ENCODE peak calls at places on chromosome 12, in five cellular contexts. B is GM12878, Z is HepG2, W is K562, Q is SK-N-SH. D is an unnamed sample.

GRCh38 chr12:54129028-54129903 is 59.5 kb downstream of the SMUG1 start:
- DNase-seq in W (no peak), Q (no peak), B (no peak), Z (no peak), D (no peak)

GRCh38 chr12:82470906-82471512 is 112.7 kb downstream of the METTL25 start:
- DNase-seq in B (no peak), Q (no peak), Z (no peak), W (no peak), D (no peak)

GRCh38 chr12:110790301-110790700 is 47.6 kb upstream of the PPP1CC start:
- DNase-seq in Q (no peak), W (no peak), B (no peak), Z (no peak), D (no peak)

GRCh38 chr12:119804011-119804641 is 73.0 kb downstream of the CIT start:
- DNase-seq in B (no peak), W (peak), Q (peak), Z (peak), D (peak)

GRCh38 chr12:127192391-127192790 is 1074.6 kb upstream of the TMEM132C start:
- DNase-seq in W (no peak), Q (no peak), Z (no peak), B (no peak), D (no peak)

GRCh38 chr12:15037091-15037723 is 64.4 kb downstream of the PDE6H start:
- DNase-seq in Q (no peak), Z (no peak), W (no peak), B (no peak), D (no peak)

GRCh38 chr12:113247123-113248045 is 26.1 kb downstream of the TPCN1 start:
- DNase-seq in B (no peak), W (no peak), Z (no peak), Q (peak), D (no peak)

GRCh38 chr12:31687101-31687527 is 27.6 kb downstream of the ETFBKMT start:
- DNase-seq in Z (no peak), B (peak), Q (no peak), W (no peak), D (no peak)

GRCh38 chr12:52004042-52004648 is 2.6 kb upstream of the TAMALIN start:
- DNase-seq in Z (peak), W (peak), B (no peak), Q (peak), D (peak)

GRCh38 chr12:60231301-60231700 is 635.5 kb downstream of the SLC16A7 start:
- DNase-seq in B (no peak), Q (no peak), Z (no peak), W (no peak), D (no peak)

GRCh38 chr12:48972213-48973021 is 882 bp upstream of the WNT10B start:
- DNase-seq in W (no peak), B (no peak), Z (no peak), Q (peak), D (no peak)

GRCh38 chr12:112480931-112481330 is 62.2 kb downstream of the PTPN11 start:
- DNase-seq in Q (no peak), Z (no peak), B (no peak), W (no peak), D (no peak)

GRCh38 chr12:71556881-71557280 is 106.8 kb downstream of the ZFC3H1 start:
- DNase-seq in Z (peak), B (no peak), Q (no peak), W (no peak), D (no peak)

GRCh38 chr12:125861299-125862281 is 796.4 kb downstream of the AACS start:
- DNase-seq in W (peak), B (no peak), Q (peak), Z (no peak), D (no peak)

GRCh38 chr12:80320121-80320678 is 123.8 kb upstream of the PTPRQ start:
- DNase-seq in B (no peak), W (no peak), Q (no peak), Z (no peak), D (no peak)

GRCh38 chr12:92624236-92624635 is 78.6 kb upstream of the PLEKHG7 start:
- DNase-seq in W (no peak), Z (no peak), B (no peak), Q (no peak), D (no peak)

GRCh38 chr12:109775172-109775881 is 57.9 kb downstream of the TRPV4 start:
- DNase-seq in Z (peak), W (peak), Q (peak), B (no peak), D (peak)

GRCh38 chr12:91804533-91804932 is 341.1 kb downstream of the BTG1 start:
- DNase-seq in W (no peak), B (no peak), Z (no peak), Q (no peak), D (no peak)

GRCh38 chr12:87991483-87991882 is 37.7 kb downstream of the C12orf50 start:
- DNase-seq in B (no peak), W (no peak), Q (no peak), Z (no peak), D (no peak)

GRCh38 chr12:79358716-79359341 is 331.9 kb downstream of the PAWR start:
- DNase-seq in B (no peak), Z (no peak), W (no peak), Q (no peak), D (no peak)

GRCh38 chr12:28937196-28937595 is 211.9 kb upstream of the FAR2 start:
- DNase-seq in Q (no peak), B (no peak), W (no peak), Z (no peak), D (no peak)
- TF ChIP-seq FOXM1 in Q (no peak), B (no peak), W (no peak), Z (no peak), D (no peak)

GRCh38 chr12:6315184-6315583 is 4.7 kb downstream of the PLEKHG6 start:
- DNase-seq in B (no peak), Q (no peak), Z (no peak), W (no peak), D (no peak)
- TF ChIP-seq FOXM1 in B (no peak), Q (no peak), Z (no peak), W (no peak), D (no peak)

DNA sequence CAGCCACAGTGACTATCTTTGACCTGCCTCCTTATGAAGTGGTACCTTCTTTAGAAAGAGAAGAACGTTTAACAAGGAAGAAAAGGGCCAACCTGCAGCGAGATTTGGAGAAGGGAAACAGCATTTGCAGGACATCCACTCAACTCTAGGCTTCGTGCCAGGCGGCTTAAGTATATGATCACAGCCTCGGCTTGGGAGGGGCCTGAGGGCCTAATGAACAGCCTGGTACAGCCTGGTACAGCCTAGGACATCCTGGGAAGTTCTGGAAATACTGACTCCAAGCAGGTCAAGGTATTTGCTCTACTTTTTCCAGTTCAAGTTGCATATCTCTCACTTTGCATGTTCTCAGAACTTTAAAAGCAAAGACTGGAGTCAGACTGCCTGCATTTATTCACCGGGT is 16.1 kb downstream of the HCAR2 start:
- DNase-seq in W (no peak), Q (no peak), B (no peak), Z (no peak), D (no peak)
- TF ChIP-seq FOXM1 in W (no peak), Q (no peak), B (no peak), Z (no peak), D (no peak)

GRCh38 chr12:27969011-27969900 is 3.3 kb downstream of the PTHLH start:
- DNase-seq in W (no peak), Q (peak), B (no peak), Z (no peak), D (peak)
- TF ChIP-seq FOXM1 in W (no peak), Q (no peak), B (no peak), Z (no peak), D (no peak)